ENCODE peak calls at places on chromosome 14, in seven cellular contexts. F, C, M, H, J, D and P are unnamed samples.

GRCh38 chr14:100889641-100890040 is 13.9 kb downstream of the RTL1 start:
- DNase-seq in D (no peak), H (peak), M (no peak), F (no peak), J (no peak), C (no peak), P (no peak)

GRCh38 chr14:25537846-25538455 is 488.0 kb upstream of the STXBP6 start:
- DNase-seq in J (no peak), H (peak), D (no peak), M (peak), F (peak), C (no peak), P (no peak)

GRCh38 chr14:100307215-100308111 is 1.2 kb upstream of the SLC25A29 start:
- DNase-seq in F (no peak), H (peak), M (peak), J (no peak), D (no peak), C (no peak), P (peak)

GRCh38 chr14:100472094-100472455 is 115.1 kb downstream of the BEGAIN start:
- DNase-seq in F (no peak), J (no peak), D (no peak), C (no peak), M (no peak), H (no peak), P (no peak)

GRCh38 chr14:77752799-77753516 is 8.0 kb downstream of the SNW1 start:
- DNase-seq in F (no peak), J (no peak), M (no peak), C (no peak), D (no peak), H (no peak), P (no peak)

GRCh38 chr14:105132921-105133320 is 35.7 kb downstream of the JAG2 start:
- DNase-seq in C (no peak), M (no peak), H (no peak), J (no peak), D (no peak), F (no peak), P (no peak)

GRCh38 chr14:36519431-36520321 is at the start of gene NKX2-1:
- DNase-seq in C (no peak), H (no peak), D (no peak), M (no peak), F (no peak), J (no peak), P (no peak)

GRCh38 chr14:102554835-102555819 is 37.3 kb upstream of the RCOR1 start:
- DNase-seq in J (no peak), F (no peak), C (no peak), M (peak), D (no peak), H (peak), P (peak)

GRCh38 chr14:100487304-100487703 is 99.9 kb downstream of the BEGAIN start:
- DNase-seq in C (no peak), F (no peak), J (no peak), D (no peak), H (no peak), M (no peak), P (no peak)

GRCh38 chr14:70047598-70048312 is 141.0 kb downstream of the SLC8A3 start:
- DNase-seq in M (no peak), C (no peak), J (no peak), F (no peak), H (no peak), D (no peak), P (no peak)

GRCh38 chr14:106844608-106845285 is 1318.4 kb downstream of the TMEM121 start:
- DNase-seq in J (no peak), M (no peak), D (no peak), C (no peak), H (peak), F (no peak), P (no peak)

GRCh38 chr14:72599579-72600470 is 294.1 kb downstream of the DPF3 start:
- DNase-seq in H (no peak), F (no peak), C (no peak), J (no peak), D (no peak), M (peak), P (no peak)

GRCh38 chr14:56324831-56325230 is 206.6 kb downstream of the PELI2 start:
- DNase-seq in C (no peak), J (no peak), D (no peak), H (no peak), M (no peak), F (no peak), P (no peak)

GRCh38 chr14:104931771-104932675 is 7.3 kb downstream of the PLD4 start:
- DNase-seq in D (peak), M (no peak), J (no peak), C (no peak), F (no peak), H (no peak), P (no peak)

GRCh38 chr14:21191809-21192446 is 36.1 kb upstream of the OR5AU1 start:
- DNase-seq in C (no peak), F (no peak), M (peak), H (peak), D (peak), J (peak), P (no peak)

GRCh38 chr14:23551266-23552028 is at the start of gene ZFHX2:
- DNase-seq in M (peak), C (no peak), D (no peak), F (no peak), J (peak), H (peak), P (peak)

GRCh38 chr14:52154992-52155655 is 86.3 kb upstream of the NID2 start:
- DNase-seq in C (no peak), D (no peak), M (no peak), F (no peak), H (no peak), J (no peak), P (no peak)

GRCh38 chr14:26593377-26593776 is 4.5 kb downstream of the NOVA1 start:
- DNase-seq in C (no peak), F (no peak), D (no peak), M (no peak), H (no peak), J (no peak), P (no peak)

GRCh38 chr14:43729149-43729548 is 777.9 kb downstream of the FSCB start:
- DNase-seq in M (no peak), D (no peak), J (no peak), F (no peak), C (no peak), H (no peak), P (no peak)

GRCh38 chr14:30681752-30682355 is 59.7 kb downstream of the SCFD1 start:
- DNase-seq in D (no peak), H (no peak), J (peak), M (no peak), C (no peak), F (no peak), P (peak)

GRCh38 chr14:54609576-54609975 is 42.6 kb downstream of the SAMD4A start:
- DNase-seq in J (no peak), D (no peak), F (no peak), C (no peak), H (no peak), M (no peak), P (no peak)

GRCh38 chr14:45426685-45427282 is 173.8 kb upstream of the MIS18BP1 start:
- DNase-seq in D (no peak), C (peak), M (peak), J (peak), F (peak), H (no peak), P (peak)

GRCh38 chr14:101590616-101591015 is 29.3 kb downstream of the DIO3 start:
- DNase-seq in C (no peak), F (no peak), H (peak), D (no peak), J (no peak), M (no peak), P (no peak)

GRCh38 chr14:30949651-30950050 is 75.3 kb downstream of the COCH start:
- DNase-seq in J (no peak), H (no peak), D (no peak), F (no peak), M (no peak), C (no peak), P (peak)

GRCh38 chr14:52190532-52190931 is 77.0 kb upstream of the PTGDR start:
- DNase-seq in F (no peak), M (no peak), C (no peak), J (no peak), H (no peak), D (no peak), P (no peak)

GRCh38 chr14:68844210-68844545 is 51.3 kb upstream of the ZFP36L1 start:
- DNase-seq in C (no peak), H (no peak), F (no peak), J (no peak), D (no peak), M (no peak), P (no peak)

GRCh38 chr14:68840454-68840853 is 47.6 kb upstream of the ZFP36L1 start:
- DNase-seq in M (no peak), J (no peak), H (no peak), F (no peak), D (no peak), C (no peak), P (no peak)

GRCh38 chr14:68843471-68844209 is 50.8 kb upstream of the ZFP36L1 start:
- DNase-seq in J (peak), D (peak), M (peak), F (peak), H (peak), C (no peak), P (peak)

GRCh38 chr14:68841030-68841809 is 48.4 kb upstream of the ZFP36L1 start:
- DNase-seq in H (no peak), M (no peak), D (no peak), C (no peak), J (no peak), F (no peak), P (peak)

GRCh38 chr14:68842298-68842697 is 49.4 kb upstream of the ZFP36L1 start:
- DNase-seq in M (no peak), C (no peak), D (no peak), F (no peak), H (no peak), J (no peak), P (no peak)
- TF ChIP-seq POLR2AphosphoS5 in M (no peak), C (no peak), D (no peak), F (no peak), H (no peak), J (no peak), P (no peak)

GRCh38 chr14:61847861-61848260 is 85.6 kb downstream of the SNAPC1 start:
- DNase-seq in C (no peak), F (no peak), M (no peak), D (no peak), H (no peak), J (no peak), P (no peak)
- TF ChIP-seq POLR2AphosphoS5 in C (no peak), F (no peak), M (no peak), D (no peak), H (no peak), J (no peak), P (no peak)

DNA sequence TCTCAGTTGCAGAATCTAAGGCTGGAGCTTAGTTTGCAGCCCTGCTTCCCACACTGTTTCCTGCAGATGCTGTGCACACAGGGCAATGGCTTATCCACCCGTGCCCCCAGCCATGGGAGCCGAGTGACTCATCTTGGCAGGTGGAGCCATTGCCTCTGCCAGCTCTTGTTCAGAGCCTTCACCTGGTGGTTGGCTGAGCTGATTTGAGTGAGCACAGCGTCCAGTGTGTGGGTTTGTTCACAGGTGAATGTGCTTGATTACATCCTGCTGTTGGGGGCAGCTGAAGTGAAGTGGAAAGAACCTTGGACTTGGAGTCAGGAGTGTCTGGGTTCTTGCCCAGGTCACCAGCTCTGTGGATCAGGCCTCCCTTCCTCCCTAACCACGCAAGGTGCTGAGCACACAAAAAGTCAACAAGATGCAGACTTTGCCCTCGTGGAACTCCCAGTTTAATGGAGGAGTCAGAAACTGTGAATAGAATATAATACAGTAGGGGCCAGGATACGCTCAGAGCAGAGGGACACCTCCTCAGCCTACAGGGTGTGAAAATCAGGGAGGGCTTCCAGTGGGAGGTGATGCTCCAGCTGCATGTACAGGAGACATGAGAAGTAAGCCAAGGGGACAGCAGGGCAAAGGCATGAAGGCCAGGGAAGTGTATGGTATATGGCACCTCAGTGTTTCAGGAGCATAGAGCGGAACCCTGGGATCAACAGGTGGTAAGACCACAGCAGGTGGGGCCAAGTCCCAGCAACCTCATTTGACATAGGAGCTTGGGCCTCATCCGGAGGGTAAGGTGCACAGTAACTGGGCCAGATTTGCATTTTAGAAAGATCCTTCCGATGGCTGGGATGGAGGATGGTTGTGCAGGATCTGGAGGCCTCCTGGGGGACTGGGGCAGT is 22.8 kb downstream of the JDP2 start:
- DNase-seq in F (no peak), C (no peak), M (no peak), D (peak), J (no peak), H (peak), P (peak)
- TF ChIP-seq POLR2AphosphoS5 in F (no peak), C (no peak), M (no peak), D (peak), J (no peak), H (peak), P (no peak)

DNA sequence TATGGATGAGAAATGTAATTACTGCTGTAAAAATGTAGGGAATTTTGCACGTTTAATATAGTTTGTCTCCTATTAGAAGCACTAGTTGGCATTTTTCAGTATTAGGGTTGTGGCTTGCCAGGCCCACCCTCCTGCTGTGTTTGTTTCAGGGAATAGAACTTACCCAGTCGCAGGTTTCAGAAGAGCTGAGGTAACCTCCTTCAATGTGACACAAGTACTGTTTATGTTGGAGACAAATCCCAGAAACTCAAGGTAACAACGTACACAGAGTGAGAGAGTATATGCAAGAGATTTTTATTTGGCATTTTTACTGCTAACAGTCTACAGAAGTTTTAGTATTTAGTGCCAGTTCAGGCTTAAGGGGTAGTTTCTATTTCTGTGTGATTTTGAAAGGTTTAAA is 284.3 kb downstream of the RAD51B start:
- DNase-seq in H (no peak), D (no peak), M (no peak), F (no peak), J (no peak), C (no peak), P (no peak)
- TF ChIP-seq POLR2AphosphoS5 in H (no peak), D (no peak), M (no peak), F (no peak), J (no peak), C (no peak), P (no peak)

DNA sequence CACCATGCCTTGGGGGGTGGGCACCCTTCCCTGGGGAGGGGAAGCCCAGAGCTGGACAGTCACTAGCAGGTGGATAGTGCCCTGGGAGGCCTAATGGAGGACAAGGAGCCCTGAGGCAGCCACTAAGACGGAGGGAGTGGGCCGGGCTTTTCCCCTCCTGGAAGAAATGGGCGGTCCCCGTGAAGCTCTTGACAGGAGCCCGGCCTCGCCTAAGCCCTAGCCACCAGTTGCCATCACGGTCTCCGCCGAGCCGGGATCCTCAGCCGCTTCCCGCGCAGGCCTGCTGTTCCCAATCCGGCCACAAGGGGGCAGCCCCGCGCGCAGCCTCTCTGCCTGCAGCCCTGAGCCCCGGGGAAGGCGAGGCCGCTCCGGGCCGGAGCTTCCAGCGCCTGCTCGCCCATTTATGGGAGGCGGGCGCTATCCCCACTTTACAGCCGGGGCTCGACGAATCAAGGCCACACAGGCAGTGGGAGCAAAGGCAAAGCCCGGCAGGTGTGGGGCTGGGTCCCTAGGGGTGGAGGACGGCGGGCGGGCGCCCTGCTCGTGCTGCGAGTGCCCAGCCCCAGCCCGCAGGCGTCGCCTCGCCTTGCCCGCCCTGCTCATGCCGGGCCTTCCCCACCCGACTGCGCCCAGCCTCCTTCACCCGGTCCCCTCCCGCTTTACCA is 61.5 kb downstream of the LGMN start:
- DNase-seq in D (peak), H (peak), C (no peak), F (no peak), J (peak), M (peak), P (peak)
- TF ChIP-seq POLR2AphosphoS5 in D (peak), H (no peak), C (no peak), F (no peak), J (peak), M (no peak), P (no peak)

DNA sequence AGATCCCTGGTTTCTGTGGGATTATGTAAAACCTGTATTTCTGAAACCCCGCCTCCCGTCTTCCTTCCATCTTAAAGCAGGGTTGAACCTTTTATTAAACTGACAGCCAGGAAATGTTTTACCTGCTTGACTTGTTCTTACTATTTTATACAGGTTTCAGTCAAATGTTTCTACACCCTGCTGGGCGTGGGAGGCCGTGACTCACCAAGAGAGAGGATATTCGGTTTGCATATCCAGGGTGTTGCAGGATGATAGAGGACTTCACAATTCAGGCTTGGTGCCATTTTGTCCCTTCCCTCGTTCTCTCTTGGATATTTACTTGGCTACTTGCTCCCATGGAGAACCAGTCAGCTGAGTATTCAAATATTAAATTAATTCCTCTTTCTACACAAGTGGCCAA is 69.7 kb downstream of the ARF6 start:
- DNase-seq in H (peak), D (no peak), J (no peak), C (no peak), M (peak), F (no peak), P (no peak)
- TF ChIP-seq POLR2AphosphoS5 in H (no peak), D (peak), J (no peak), C (no peak), M (no peak), F (no peak), P (no peak)

GRCh38 chr14:85558505-85558904 is 28.6 kb downstream of the FLRT2 start:
- DNase-seq in F (no peak), J (no peak), C (no peak), H (no peak), M (no peak), D (no peak), P (no peak)
- TF ChIP-seq POLR2AphosphoS5 in F (no peak), J (no peak), C (no peak), H (no peak), M (no peak), D (no peak), P (no peak)

GRCh38 chr14:96979611-96980074 is 182.5 kb downstream of the VRK1 start:
- DNase-seq in C (no peak), H (no peak), M (no peak), D (no peak), J (no peak), F (no peak), P (no peak)

GRCh38 chr14:96975116-96975515 is 177.9 kb downstream of the VRK1 start:
- DNase-seq in F (no peak), H (no peak), C (no peak), M (no peak), D (no peak), J (no peak), P (no peak)

GRCh38 chr14:96978525-96979272 is 181.5 kb downstream of the VRK1 start:
- DNase-seq in D (no peak), M (no peak), C (no peak), J (no peak), F (no peak), H (no peak), P (no peak)

GRCh38 chr14:96980835-96981234 is 183.7 kb downstream of the VRK1 start:
- DNase-seq in C (no peak), F (no peak), M (no peak), H (no peak), D (no peak), J (no peak), P (no peak)
- TF ChIP-seq POLR2AphosphoS5 in C (no peak), F (no peak), M (no peak), H (no peak), D (no peak), J (no peak), P (no peak)